ENCODE peak calls at places on chromosomes 6 and 20, in eight cellular contexts. One of them, this sample, is unnamed.
A peak's percentile ranks its signal among the peaks of the same experiment; 100 is the strongest.

GRCh38 chr6:146582857-146583256 is 15.9 kb upstream of the ADGB start:
- DNase-seq in activated T-cell treated with anti-CD3 and anti-CD28 coated beads for 48 hours: no peak
- DNase-seq in M059J: peak; percentile 8
- DNase-seq in astrocyte of the spinal cord: no peak
- DNase-seq in GM12865: no peak
- DNase-seq in heart right ventricle: no peak
- DNase-seq in HEK293T: no peak
- DNase-seq in ovary: no peak
- DNase-seq in this sample: peak; percentile 71

GRCh38 chr20:49427751-49428518 is 54.5 kb downstream of the KCNB1 start:
- DNase-seq in GM12865: no peak
- DNase-seq in ovary: no peak
- DNase-seq in M059J: no peak
- DNase-seq in heart right ventricle: peak; percentile 37
- DNase-seq in HEK293T: no peak
- DNase-seq in astrocyte of the spinal cord: peak; percentile 52
- DNase-seq in activated T-cell treated with anti-CD3 and anti-CD28 coated beads for 48 hours: no peak
- DNase-seq in this sample: peak; percentile 9

GRCh38 chr6:156809034-156809433 is 31.9 kb downstream of the ARID1B start:
- DNase-seq in ovary: no peak
- DNase-seq in activated T-cell treated with anti-CD3 and anti-CD28 coated beads for 48 hours: no peak
- DNase-seq in GM12865: peak; percentile 82
- DNase-seq in astrocyte of the spinal cord: peak; percentile 37
- DNase-seq in M059J: no peak
- DNase-seq in heart right ventricle: no peak
- DNase-seq in HEK293T: no peak
- DNase-seq in this sample: peak; percentile 91

GRCh38 chr6:75935473-75935793 is 137.0 kb downstream of the IMPG1 start:
- DNase-seq in M059J: no peak
- DNase-seq in HEK293T: no peak
- DNase-seq in heart right ventricle: no peak
- DNase-seq in astrocyte of the spinal cord: no peak
- DNase-seq in ovary: no peak
- DNase-seq in GM12865: no peak
- DNase-seq in activated T-cell treated with anti-CD3 and anti-CD28 coated beads for 48 hours: no peak
- DNase-seq in this sample: no peak

GRCh38 chr20:40319741-40320499 is 369.1 kb downstream of the MAFB start:
- DNase-seq in HEK293T: no peak
- DNase-seq in astrocyte of the spinal cord: no peak
- DNase-seq in activated T-cell treated with anti-CD3 and anti-CD28 coated beads for 48 hours: no peak
- DNase-seq in ovary: no peak
- DNase-seq in heart right ventricle: no peak
- DNase-seq in GM12865: no peak
- DNase-seq in M059J: no peak
- DNase-seq in this sample: no peak

GRCh38 chr6:30881987-30882763 is 2.1 kb upstream of the DDR1 start:
- DNase-seq in HEK293T: no peak
- DNase-seq in activated T-cell treated with anti-CD3 and anti-CD28 coated beads for 48 hours: no peak
- DNase-seq in astrocyte of the spinal cord: peak; percentile 60
- DNase-seq in heart right ventricle: no peak
- DNase-seq in M059J: no peak
- DNase-seq in GM12865: no peak
- DNase-seq in ovary: peak; percentile 51
- DNase-seq in this sample: no peak

GRCh38 chr6:139568956-139569538 is 194.6 kb upstream of the CITED2 start:
- DNase-seq in heart right ventricle: no peak
- DNase-seq in ovary: no peak
- DNase-seq in activated T-cell treated with anti-CD3 and anti-CD28 coated beads for 48 hours: no peak
- DNase-seq in HEK293T: no peak
- DNase-seq in astrocyte of the spinal cord: peak; percentile 89
- DNase-seq in M059J: peak; percentile 94
- DNase-seq in GM12865: no peak
- DNase-seq in this sample: no peak

GRCh38 chr6:148261470-148261869 is 81.2 kb upstream of the SASH1 start:
- DNase-seq in M059J: no peak
- DNase-seq in activated T-cell treated with anti-CD3 and anti-CD28 coated beads for 48 hours: no peak
- DNase-seq in heart right ventricle: no peak
- DNase-seq in HEK293T: no peak
- DNase-seq in astrocyte of the spinal cord: no peak
- DNase-seq in GM12865: no peak
- DNase-seq in ovary: no peak
- DNase-seq in this sample: no peak

GRCh38 chr20:17859616-17860232 is 108.9 kb downstream of the SNX5 start:
- DNase-seq in heart right ventricle: peak; percentile 45
- DNase-seq in M059J: no peak
- DNase-seq in ovary: no peak
- DNase-seq in activated T-cell treated with anti-CD3 and anti-CD28 coated beads for 48 hours: no peak
- DNase-seq in astrocyte of the spinal cord: no peak
- DNase-seq in GM12865: no peak
- DNase-seq in HEK293T: no peak
- DNase-seq in this sample: no peak

GRCh38 chr20:50191065-50191565 is 485 bp downstream of the CEBPB start:
- DNase-seq in ovary: no peak
- DNase-seq in M059J: peak; percentile 66
- DNase-seq in astrocyte of the spinal cord: no peak
- DNase-seq in HEK293T: no peak
- DNase-seq in GM12865: peak; percentile 79
- DNase-seq in heart right ventricle: peak; percentile 75
- DNase-seq in activated T-cell treated with anti-CD3 and anti-CD28 coated beads for 48 hours: peak; percentile 55
- DNase-seq in this sample: no peak

GRCh38 chr20:58308290-58308679 is 1.2 kb upstream of the RAB22A start:
- DNase-seq in ovary: no peak
- DNase-seq in M059J: no peak
- DNase-seq in heart right ventricle: no peak
- DNase-seq in HEK293T: no peak
- DNase-seq in GM12865: no peak
- DNase-seq in activated T-cell treated with anti-CD3 and anti-CD28 coated beads for 48 hours: no peak
- DNase-seq in astrocyte of the spinal cord: no peak
- DNase-seq in this sample: peak; percentile 14

GRCh38 chr6:2753116-2753489 is 2.4 kb upstream of the MYLK4 start:
- DNase-seq in GM12865: no peak
- DNase-seq in heart right ventricle: no peak
- DNase-seq in HEK293T: no peak
- DNase-seq in astrocyte of the spinal cord: no peak
- DNase-seq in M059J: no peak
- DNase-seq in activated T-cell treated with anti-CD3 and anti-CD28 coated beads for 48 hours: no peak
- DNase-seq in ovary: no peak
- DNase-seq in this sample: peak; percentile 88

GRCh38 chr6:36118550-36119107 is 11.7 kb upstream of the MAPK13 start:
- DNase-seq in M059J: peak; percentile 49
- DNase-seq in astrocyte of the spinal cord: no peak
- DNase-seq in GM12865: no peak
- DNase-seq in ovary: no peak
- DNase-seq in HEK293T: no peak
- DNase-seq in heart right ventricle: no peak
- DNase-seq in activated T-cell treated with anti-CD3 and anti-CD28 coated beads for 48 hours: peak; percentile 48
- DNase-seq in this sample: no peak

GRCh38 chr6:153790048-153790447 is 249.0 kb upstream of the OPRM1 start:
- DNase-seq in GM12865: no peak
- DNase-seq in HEK293T: peak; percentile 28
- DNase-seq in ovary: no peak
- DNase-seq in M059J: peak; percentile 93
- DNase-seq in heart right ventricle: no peak
- DNase-seq in activated T-cell treated with anti-CD3 and anti-CD28 coated beads for 48 hours: no peak
- DNase-seq in astrocyte of the spinal cord: peak; percentile 92
- DNase-seq in this sample: no peak

GRCh38 chr6:16633465-16633864 is 127.8 kb downstream of the ATXN1 start:
- DNase-seq in heart right ventricle: no peak
- DNase-seq in activated T-cell treated with anti-CD3 and anti-CD28 coated beads for 48 hours: no peak
- DNase-seq in M059J: peak; percentile 18
- DNase-seq in HEK293T: no peak
- DNase-seq in astrocyte of the spinal cord: no peak
- DNase-seq in GM12865: no peak
- DNase-seq in ovary: no peak
- DNase-seq in this sample: no peak

GRCh38 chr6:131682427-131682826 is 18.8 kb downstream of the OR2A4 start:
- DNase-seq in astrocyte of the spinal cord: peak; percentile 14
- DNase-seq in HEK293T: no peak
- DNase-seq in heart right ventricle: no peak
- DNase-seq in activated T-cell treated with anti-CD3 and anti-CD28 coated beads for 48 hours: no peak
- DNase-seq in ovary: no peak
- DNase-seq in M059J: peak; percentile 25
- DNase-seq in GM12865: no peak
- DNase-seq in this sample: no peak

GRCh38 chr20:53900380-53900999 is 169.9 kb downstream of the BCAS1 start:
- DNase-seq in astrocyte of the spinal cord: peak; percentile 78
- DNase-seq in activated T-cell treated with anti-CD3 and anti-CD28 coated beads for 48 hours: no peak
- DNase-seq in ovary: no peak
- DNase-seq in GM12865: peak; percentile 55
- DNase-seq in HEK293T: no peak
- DNase-seq in M059J: peak; percentile 89
- DNase-seq in heart right ventricle: no peak
- DNase-seq in this sample: no peak

GRCh38 chr6:13762648-13763441 is 51.2 kb upstream of the RANBP9 start:
- DNase-seq in activated T-cell treated with anti-CD3 and anti-CD28 coated beads for 48 hours: no peak
- DNase-seq in ovary: no peak
- DNase-seq in GM12865: peak; percentile 41
- DNase-seq in astrocyte of the spinal cord: peak; percentile 93
- DNase-seq in heart right ventricle: no peak
- DNase-seq in M059J: peak; percentile 52
- DNase-seq in HEK293T: no peak
- DNase-seq in this sample: peak; percentile 18

GRCh38 chr20:23061713-23062561 is 12.5 kb upstream of the THBD start:
- DNase-seq in ovary: peak; percentile 60
- DNase-seq in heart right ventricle: peak; percentile 44
- DNase-seq in HEK293T: peak; percentile 25
- DNase-seq in astrocyte of the spinal cord: peak; percentile 63
- DNase-seq in GM12865: no peak
- DNase-seq in M059J: peak; percentile 93
- DNase-seq in activated T-cell treated with anti-CD3 and anti-CD28 coated beads for 48 hours: no peak
- DNase-seq in this sample: no peak

GRCh38 chr20:57880155-57880648 is 170.4 kb upstream of the PMEPA1 start:
- DNase-seq in astrocyte of the spinal cord: peak; percentile 25
- DNase-seq in HEK293T: no peak
- DNase-seq in ovary: no peak
- DNase-seq in activated T-cell treated with anti-CD3 and anti-CD28 coated beads for 48 hours: no peak
- DNase-seq in M059J: no peak
- DNase-seq in heart right ventricle: no peak
- DNase-seq in GM12865: no peak
- DNase-seq in this sample: no peak

GRCh38 chr6:122476131-122476530 is 4.5 kb upstream of the SERINC1 start:
- DNase-seq in heart right ventricle: no peak
- DNase-seq in HEK293T: peak; percentile 27
- DNase-seq in ovary: no peak
- DNase-seq in astrocyte of the spinal cord: peak; percentile 42
- DNase-seq in GM12865: no peak
- DNase-seq in M059J: peak; percentile 35
- DNase-seq in activated T-cell treated with anti-CD3 and anti-CD28 coated beads for 48 hours: no peak
- DNase-seq in this sample: peak; percentile 54

GRCh38 chr20:17626217-17627007 is 55.6 kb downstream of the RRBP1 start:
- DNase-seq in activated T-cell treated with anti-CD3 and anti-CD28 coated beads for 48 hours: no peak
- DNase-seq in heart right ventricle: peak; percentile 56
- DNase-seq in ovary: peak; percentile 17
- DNase-seq in M059J: no peak
- DNase-seq in HEK293T: no peak
- DNase-seq in astrocyte of the spinal cord: no peak
- DNase-seq in GM12865: no peak
- DNase-seq in this sample: no peak

GRCh38 chr6:33790910-33791309 is 2.0 kb upstream of the LEMD2 start:
- DNase-seq in HEK293T: no peak
- DNase-seq in activated T-cell treated with anti-CD3 and anti-CD28 coated beads for 48 hours: no peak
- DNase-seq in ovary: no peak
- DNase-seq in M059J: no peak
- DNase-seq in GM12865: no peak
- DNase-seq in heart right ventricle: no peak
- DNase-seq in astrocyte of the spinal cord: no peak
- DNase-seq in this sample: no peak